ENCODE peak calls at places on chromosomes 13 and 19, in nine cellular contexts. Y is T-helper 2 cell; U is transverse colon; P is mucosa of descending colon; W is fibroblast of the conjunctiva; G is CD8-positive, alpha-beta memory T cell; E is hepatic stellate cell; J is activated naive CD4-positive, alpha-beta T cell treated with anti-CD3 and anti-CD28 coated beads, Interleukin-2, amount 50 U/mL, for 72 hours; N is activated CD4-positive, alpha-beta T cell treated with anti-CD3 and anti-CD28 coated beads, Interleukin-2, amount 50 U/mL, for 48 hours. O is an unnamed sample.

GRCh38 chr13:93726173-93727019 is 499.8 kb downstream of the GPC6 start:
- DNase-seq in Y (no peak), U (no peak), P (no peak), W (peak), G (no peak), E (no peak), J (no peak), N (no peak), O (no peak)

GRCh38 chr13:77919351-77920294 is 992 bp upstream of the EDNRB start:
- DNase-seq in Y (no peak), U (peak), P (peak), W (no peak), G (no peak), E (peak), J (no peak), N (no peak), O (no peak)

GRCh38 chr13:41780736-41781708 is 179.9 kb downstream of the VWA8 start:
- DNase-seq in Y (no peak), U (no peak), P (no peak), W (peak), G (no peak), E (peak), J (no peak), N (no peak), O (no peak)

GRCh38 chr19:10279737-10280442 is 6.9 kb upstream of the ICAM4 start:
- DNase-seq in Y (no peak), U (no peak), P (no peak), W (no peak), G (no peak), E (no peak), J (no peak), N (no peak), O (no peak)

GRCh38 chr13:97385146-97385545 is 48.8 kb upstream of the RAP2A start:
- DNase-seq in Y (no peak), U (no peak), P (no peak), W (no peak), G (no peak), E (no peak), J (no peak), N (no peak), O (no peak)

GRCh38 chr13:114025432-114026127 is 51.7 kb upstream of the C13orf46 start:
- DNase-seq in Y (no peak), U (peak), P (peak), W (peak), G (no peak), E (peak), J (no peak), N (no peak), O (no peak)

GRCh38 chr19:42370667-42371066 is 19.4 kb downstream of the CNFN start:
- DNase-seq in Y (no peak), U (no peak), P (no peak), W (no peak), G (no peak), E (no peak), J (no peak), N (no peak), O (no peak)

GRCh38 chr13:76286178-76286577 is 600.0 kb downstream of the KCTD12 start:
- DNase-seq in Y (no peak), U (no peak), P (no peak), W (peak), G (no peak), E (no peak), J (no peak), N (no peak), O (no peak)